ENCODE peak calls at places on chromosome 21, in ten cellular contexts. One of them, this sample, is unnamed.

GRCh38 chr21:39313042-39313456 is 383 bp downstream of the BRWD1 start:
- DNase-seq in hepatocyte: no peak
- DNase-seq in AG04450: no peak
- DNase-seq in heart left ventricle: no peak
- DNase-seq in WTC11: peak; percentile 40
- DNase-seq in GM23338: peak; percentile 34
- DNase-seq in H9: peak; percentile 46
- DNase-seq in fibroblast of lung: peak; percentile 11
- DNase-seq in lower lobe of right lung: no peak
- DNase-seq in cardiac muscle cell: no peak
- DNase-seq in this sample: no peak

GRCh38 chr21:45873866-45874265 is 107.7 kb upstream of the COL6A1 start:
- DNase-seq in hepatocyte: no peak
- DNase-seq in AG04450: no peak
- DNase-seq in heart left ventricle: no peak
- DNase-seq in WTC11: no peak
- DNase-seq in GM23338: no peak
- DNase-seq in H9: no peak
- DNase-seq in fibroblast of lung: no peak
- DNase-seq in lower lobe of right lung: peak; percentile 26
- DNase-seq in cardiac muscle cell: no peak
- DNase-seq in this sample: no peak

GRCh38 chr21:17128132-17128531 is 384.7 kb upstream of the CXADR start:
- DNase-seq in hepatocyte: no peak
- DNase-seq in AG04450: no peak
- DNase-seq in heart left ventricle: no peak
- DNase-seq in WTC11: no peak
- DNase-seq in GM23338: no peak
- DNase-seq in H9: no peak
- DNase-seq in fibroblast of lung: no peak
- DNase-seq in lower lobe of right lung: no peak
- DNase-seq in cardiac muscle cell: no peak
- DNase-seq in this sample: no peak

GRCh38 chr21:15367061-15367626 is 302.3 kb upstream of the NRIP1 start:
- DNase-seq in hepatocyte: no peak
- DNase-seq in AG04450: no peak
- DNase-seq in heart left ventricle: no peak
- DNase-seq in WTC11: peak; percentile 13
- DNase-seq in GM23338: peak; percentile 73
- DNase-seq in H9: peak; percentile 60
- DNase-seq in fibroblast of lung: no peak
- DNase-seq in lower lobe of right lung: no peak
- DNase-seq in cardiac muscle cell: no peak
- DNase-seq in this sample: no peak

GRCh38 chr21:46194374-46195334 is 10.4 kb upstream of the SPATC1L start:
- DNase-seq in hepatocyte: peak; percentile 2
- DNase-seq in AG04450: no peak
- DNase-seq in heart left ventricle: no peak
- DNase-seq in WTC11: peak; percentile 7
- DNase-seq in GM23338: no peak
- DNase-seq in H9: peak; percentile 26
- DNase-seq in fibroblast of lung: no peak
- DNase-seq in lower lobe of right lung: peak; percentile 41
- DNase-seq in cardiac muscle cell: no peak
- DNase-seq in this sample: no peak

GRCh38 chr21:27206368-27206982 is 239.6 kb upstream of the ADAMTS5 start:
- DNase-seq in hepatocyte: no peak
- DNase-seq in AG04450: no peak
- DNase-seq in heart left ventricle: no peak
- DNase-seq in WTC11: peak; percentile 19
- DNase-seq in GM23338: peak; percentile 77
- DNase-seq in H9: peak; percentile 41
- DNase-seq in fibroblast of lung: peak; percentile 47
- DNase-seq in lower lobe of right lung: no peak
- DNase-seq in cardiac muscle cell: no peak
- DNase-seq in this sample: no peak

GRCh38 chr21:46207920-46208571 is 20.5 kb downstream of the LSS start:
- DNase-seq in hepatocyte: no peak
- DNase-seq in AG04450: no peak
- DNase-seq in heart left ventricle: no peak
- DNase-seq in WTC11: peak; percentile 9
- DNase-seq in GM23338: no peak
- DNase-seq in H9: no peak
- DNase-seq in fibroblast of lung: no peak
- DNase-seq in lower lobe of right lung: peak; percentile 38
- DNase-seq in cardiac muscle cell: no peak
- DNase-seq in this sample: no peak

GRCh38 chr21:38982096-38982495 is 176.4 kb downstream of the ETS2 start:
- DNase-seq in hepatocyte: no peak
- DNase-seq in AG04450: no peak
- DNase-seq in heart left ventricle: no peak
- DNase-seq in WTC11: peak; percentile 66
- DNase-seq in GM23338: peak; percentile 93
- DNase-seq in H9: peak; percentile 78
- DNase-seq in fibroblast of lung: peak; percentile 59
- DNase-seq in lower lobe of right lung: no peak
- DNase-seq in cardiac muscle cell: peak; percentile 56
- DNase-seq in this sample: no peak

GRCh38 chr21:42234464-42235241 is 15.7 kb downstream of the ABCG1 start:
- DNase-seq in hepatocyte: peak; percentile 93
- DNase-seq in AG04450: no peak
- DNase-seq in heart left ventricle: peak; percentile 75
- DNase-seq in WTC11: peak; percentile 81
- DNase-seq in GM23338: peak; percentile 86
- DNase-seq in H9: peak; percentile 57
- DNase-seq in fibroblast of lung: peak; percentile 40
- DNase-seq in lower lobe of right lung: peak; percentile 84
- DNase-seq in cardiac muscle cell: peak; percentile 40
- DNase-seq in this sample: peak; percentile 62

GRCh38 chr21:42234026-42234425 is 15.1 kb downstream of the ABCG1 start:
- DNase-seq in hepatocyte: no peak
- DNase-seq in AG04450: no peak
- DNase-seq in heart left ventricle: no peak
- DNase-seq in WTC11: no peak
- DNase-seq in GM23338: peak; percentile 48
- DNase-seq in H9: no peak
- DNase-seq in fibroblast of lung: no peak
- DNase-seq in lower lobe of right lung: peak; percentile 30
- DNase-seq in cardiac muscle cell: no peak
- DNase-seq in this sample: no peak

GRCh38 chr21:42231761-42232160 is 12.8 kb downstream of the ABCG1 start:
- DNase-seq in hepatocyte: no peak
- DNase-seq in AG04450: no peak
- DNase-seq in heart left ventricle: no peak
- DNase-seq in WTC11: no peak
- DNase-seq in GM23338: no peak
- DNase-seq in H9: no peak
- DNase-seq in fibroblast of lung: no peak
- DNase-seq in lower lobe of right lung: peak; percentile 19
- DNase-seq in cardiac muscle cell: no peak
- DNase-seq in this sample: no peak

GRCh38 chr21:42232176-42232825 is 13.4 kb downstream of the ABCG1 start:
- DNase-seq in hepatocyte: no peak
- DNase-seq in AG04450: no peak
- DNase-seq in heart left ventricle: no peak
- DNase-seq in WTC11: no peak
- DNase-seq in GM23338: no peak
- DNase-seq in H9: no peak
- DNase-seq in fibroblast of lung: no peak
- DNase-seq in lower lobe of right lung: peak; percentile 26
- DNase-seq in cardiac muscle cell: no peak
- DNase-seq in this sample: no peak

DNA sequence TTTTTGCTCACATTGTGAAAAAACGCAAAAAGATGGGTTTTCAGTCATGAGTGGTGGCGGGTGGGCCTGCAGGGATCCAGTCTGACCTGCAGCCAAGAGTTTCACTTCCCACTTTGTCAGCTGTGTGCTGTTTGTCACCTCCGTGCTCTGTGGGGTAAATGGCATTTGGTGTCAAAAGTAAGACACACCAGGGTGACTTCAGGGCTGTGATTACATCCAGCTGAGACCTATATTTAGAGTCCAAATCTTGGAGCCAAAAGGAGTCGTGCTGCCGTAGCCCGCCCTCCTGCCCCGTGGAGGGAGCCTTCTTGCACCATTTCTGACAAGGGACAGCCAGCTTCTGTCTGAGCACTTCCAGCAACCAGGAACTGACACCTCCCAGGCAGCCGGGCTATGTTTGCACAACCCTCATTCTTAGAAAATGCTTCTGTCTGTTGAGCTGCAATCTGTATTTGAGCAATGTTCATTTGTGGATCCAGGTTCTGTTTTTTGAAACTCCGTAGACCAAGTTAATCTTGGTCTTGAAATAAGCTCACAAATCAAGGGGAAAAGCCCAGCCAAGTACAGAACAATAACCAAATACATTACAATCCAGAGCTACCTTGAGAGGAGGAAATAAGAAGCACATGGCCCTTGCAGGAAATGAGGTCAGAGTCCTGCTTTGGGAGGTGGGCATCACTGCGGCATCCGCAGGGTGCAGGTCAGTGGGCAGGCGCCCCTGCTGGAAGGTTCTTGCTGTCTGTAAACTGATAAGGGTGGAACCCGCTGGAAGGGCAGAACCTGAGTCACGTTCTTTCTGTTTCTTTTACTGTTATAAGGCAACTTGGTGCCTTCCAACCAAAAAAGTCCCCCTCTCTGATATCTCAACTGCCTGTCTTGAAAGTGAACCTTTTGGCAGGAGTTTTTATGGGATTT is 14.4 kb downstream of the ABCG1 start:
- DNase-seq in hepatocyte: peak; percentile 74
- DNase-seq in AG04450: no peak
- DNase-seq in heart left ventricle: peak; percentile 66
- DNase-seq in WTC11: peak; percentile 24
- DNase-seq in GM23338: peak; percentile 49
- DNase-seq in H9: peak; percentile 48
- DNase-seq in fibroblast of lung: no peak
- DNase-seq in lower lobe of right lung: peak; percentile 84
- DNase-seq in cardiac muscle cell: peak; percentile 81
- DNase-seq in this sample: no peak
- TF ChIP-seq CTCF in hepatocyte: peak; percentile 29
- TF ChIP-seq CTCF in AG04450: peak; percentile 32
- TF ChIP-seq CTCF in heart left ventricle: no peak
- TF ChIP-seq CTCF in WTC11: no peak
- TF ChIP-seq CTCF in GM23338: peak; percentile 34
- TF ChIP-seq CTCF in H9: peak; percentile 47
- TF ChIP-seq CTCF in fibroblast of lung: peak; percentile 16
- TF ChIP-seq CTCF in lower lobe of right lung: peak; percentile 38
- TF ChIP-seq CTCF in cardiac muscle cell: peak; percentile 36
- TF ChIP-seq CTCF in this sample: no peak

GRCh38 chr21:31500976-31501375 is 156.9 kb upstream of the TIAM1 start:
- DNase-seq in hepatocyte: no peak
- DNase-seq in AG04450: no peak
- DNase-seq in heart left ventricle: no peak
- DNase-seq in WTC11: no peak
- DNase-seq in GM23338: no peak
- DNase-seq in H9: no peak
- DNase-seq in fibroblast of lung: no peak
- DNase-seq in lower lobe of right lung: no peak
- DNase-seq in cardiac muscle cell: no peak
- DNase-seq in this sample: no peak

GRCh38 chr21:31497939-31498338 is 153.9 kb upstream of the TIAM1 start:
- DNase-seq in hepatocyte: no peak
- DNase-seq in AG04450: no peak
- DNase-seq in heart left ventricle: no peak
- DNase-seq in WTC11: no peak
- DNase-seq in GM23338: no peak
- DNase-seq in H9: no peak
- DNase-seq in fibroblast of lung: no peak
- DNase-seq in lower lobe of right lung: no peak
- DNase-seq in cardiac muscle cell: no peak
- DNase-seq in this sample: no peak

GRCh38 chr21:31500071-31500470 is 156.0 kb upstream of the TIAM1 start:
- DNase-seq in hepatocyte: no peak
- DNase-seq in AG04450: no peak
- DNase-seq in heart left ventricle: no peak
- DNase-seq in WTC11: no peak
- DNase-seq in GM23338: no peak
- DNase-seq in H9: no peak
- DNase-seq in fibroblast of lung: no peak
- DNase-seq in lower lobe of right lung: no peak
- DNase-seq in cardiac muscle cell: no peak
- DNase-seq in this sample: no peak

GRCh38 chr21:31501921-31502320 is 157.6 kb upstream of the SOD1 start:
- DNase-seq in hepatocyte: no peak
- DNase-seq in AG04450: no peak
- DNase-seq in heart left ventricle: no peak
- DNase-seq in WTC11: no peak
- DNase-seq in GM23338: no peak
- DNase-seq in H9: no peak
- DNase-seq in fibroblast of lung: no peak
- DNase-seq in lower lobe of right lung: no peak
- DNase-seq in cardiac muscle cell: no peak
- DNase-seq in this sample: no peak

DNA sequence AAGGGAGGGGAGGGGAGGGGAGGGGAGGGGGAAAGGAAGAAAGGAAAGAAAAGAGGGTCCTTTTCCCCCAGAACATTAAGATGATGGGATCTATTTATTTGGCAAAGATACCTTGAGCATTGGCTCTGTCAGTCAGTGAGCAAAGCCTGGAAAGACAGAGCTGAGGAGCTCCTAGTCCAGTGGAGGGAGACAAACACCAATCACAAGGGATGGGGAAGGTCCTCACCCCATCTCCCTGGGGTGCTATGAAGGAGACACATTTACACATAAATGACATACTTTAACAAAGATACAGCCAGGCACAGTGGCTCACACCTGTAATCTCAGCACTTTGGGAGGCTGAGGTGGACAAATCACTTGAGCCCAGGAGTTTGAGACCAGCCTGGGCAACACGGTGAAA is 154.9 kb upstream of the TIAM1 start:
- DNase-seq in hepatocyte: no peak
- DNase-seq in AG04450: no peak
- DNase-seq in heart left ventricle: no peak
- DNase-seq in WTC11: no peak
- DNase-seq in GM23338: peak; percentile 38
- DNase-seq in H9: no peak
- DNase-seq in fibroblast of lung: no peak
- DNase-seq in lower lobe of right lung: no peak
- DNase-seq in cardiac muscle cell: no peak
- DNase-seq in this sample: no peak
- TF ChIP-seq CTCF in hepatocyte: no peak
- TF ChIP-seq CTCF in AG04450: no peak
- TF ChIP-seq CTCF in heart left ventricle: no peak
- TF ChIP-seq CTCF in WTC11: no peak
- TF ChIP-seq CTCF in GM23338: no peak
- TF ChIP-seq CTCF in H9: peak; percentile 51
- TF ChIP-seq CTCF in fibroblast of lung: no peak
- TF ChIP-seq CTCF in lower lobe of right lung: no peak
- TF ChIP-seq CTCF in cardiac muscle cell: no peak
- TF ChIP-seq CTCF in this sample: no peak

DNA sequence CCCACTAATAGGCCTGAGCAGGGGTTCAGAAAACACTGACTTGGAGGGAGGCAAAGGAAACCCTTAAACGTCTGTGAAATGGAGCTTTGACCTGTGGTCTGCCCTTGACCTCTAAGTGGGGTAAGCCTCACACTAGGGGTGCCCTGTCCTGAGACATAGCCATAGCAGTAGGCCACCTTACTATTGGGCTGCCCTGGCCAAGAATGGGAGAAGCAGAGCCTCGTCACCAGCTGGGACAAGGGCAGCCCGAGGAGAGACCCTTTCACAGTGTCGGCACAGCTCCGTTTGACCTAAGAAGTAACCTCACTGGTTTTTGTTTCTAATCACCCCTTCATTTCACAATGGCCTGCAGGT is 26.4 kb upstream of the IFNAR2 start:
- DNase-seq in hepatocyte: no peak
- DNase-seq in AG04450: no peak
- DNase-seq in heart left ventricle: no peak
- DNase-seq in WTC11: no peak
- DNase-seq in GM23338: no peak
- DNase-seq in H9: no peak
- DNase-seq in fibroblast of lung: no peak
- DNase-seq in lower lobe of right lung: no peak
- DNase-seq in cardiac muscle cell: no peak
- DNase-seq in this sample: no peak
- TF ChIP-seq CTCF in hepatocyte: no peak
- TF ChIP-seq CTCF in AG04450: no peak
- TF ChIP-seq CTCF in heart left ventricle: no peak
- TF ChIP-seq CTCF in WTC11: no peak
- TF ChIP-seq CTCF in GM23338: no peak
- TF ChIP-seq CTCF in H9: no peak
- TF ChIP-seq CTCF in fibroblast of lung: no peak
- TF ChIP-seq CTCF in lower lobe of right lung: no peak
- TF ChIP-seq CTCF in cardiac muscle cell: no peak
- TF ChIP-seq CTCF in this sample: no peak

DNA sequence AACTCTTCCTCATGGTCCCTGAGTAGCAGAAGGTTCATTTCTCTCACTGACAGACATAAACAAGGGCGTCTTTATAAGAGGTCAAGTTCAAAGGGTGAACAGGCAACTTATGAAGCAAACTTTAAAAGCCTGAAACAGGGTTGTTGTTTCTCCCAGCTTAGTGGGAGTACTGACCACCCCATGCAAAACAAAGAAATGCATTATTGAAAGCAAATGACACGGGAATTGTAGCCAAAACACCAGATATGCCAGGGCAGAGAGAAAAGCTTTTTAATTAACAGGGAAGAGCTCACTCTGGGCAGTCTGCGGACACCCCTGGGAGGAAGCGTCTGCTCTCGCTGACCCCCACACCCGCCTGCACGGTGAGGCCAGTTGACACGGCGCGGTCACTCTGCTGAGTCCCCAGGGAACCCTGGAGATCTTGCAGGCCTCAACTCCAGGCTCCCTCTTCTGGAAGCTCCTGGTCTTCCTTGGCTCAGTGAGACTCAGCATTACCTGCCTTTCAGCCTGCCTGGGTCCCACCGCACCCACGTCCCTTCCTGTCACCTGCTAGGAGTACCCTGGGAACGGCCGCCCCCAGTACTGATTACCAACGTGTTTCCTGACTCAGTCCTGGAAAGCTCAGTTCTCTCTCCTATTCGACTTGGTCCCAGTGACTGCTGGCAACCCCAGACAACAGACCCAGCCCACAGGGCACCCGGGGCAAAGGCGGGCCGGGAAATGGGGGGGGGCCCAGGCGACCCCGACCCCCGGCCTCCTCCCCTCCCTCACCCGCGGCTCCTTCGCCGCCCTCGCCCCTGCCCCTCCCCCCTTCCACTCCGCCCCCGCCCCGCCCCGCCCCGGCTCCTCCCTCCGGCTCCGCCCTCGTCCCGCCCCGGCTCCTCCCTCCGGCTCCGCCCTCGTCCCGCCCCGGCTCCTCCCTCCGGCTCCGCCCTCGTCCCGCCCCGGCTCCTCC is 972 bp downstream of the CFAP410 start:
- DNase-seq in hepatocyte: peak; percentile 86
- DNase-seq in AG04450: no peak
- DNase-seq in heart left ventricle: peak; percentile 75
- DNase-seq in WTC11: peak; percentile 66
- DNase-seq in GM23338: peak; percentile 85
- DNase-seq in H9: peak; percentile 90
- DNase-seq in fibroblast of lung: peak; percentile 58
- DNase-seq in lower lobe of right lung: peak; percentile 76
- DNase-seq in cardiac muscle cell: peak; percentile 56
- DNase-seq in this sample: peak; percentile 46
- TF ChIP-seq CTCF in hepatocyte: peak; percentile 45
- TF ChIP-seq CTCF in AG04450: peak; percentile 41
- TF ChIP-seq CTCF in heart left ventricle: peak; percentile 35
- TF ChIP-seq CTCF in WTC11: no peak
- TF ChIP-seq CTCF in GM23338: peak; percentile 23
- TF ChIP-seq CTCF in H9: peak; percentile 47
- TF ChIP-seq CTCF in fibroblast of lung: peak; percentile 46
- TF ChIP-seq CTCF in lower lobe of right lung: peak; percentile 25
- TF ChIP-seq CTCF in cardiac muscle cell: peak; percentile 37
- TF ChIP-seq CTCF in this sample: peak; percentile 49

This sample was measured in neural crest cell.